ENCODE peak calls at places on chromosomes 6 and 20, in six cellular contexts. One of them, this sample, is unnamed.

GRCh38 chr6:151087861-151088598 is 151.7 kb upstream of the AKAP12 start:
- DNase-seq in psoas muscle: peak
- DNase-seq in central memory CD4-positive, alpha-beta T cell: no peak
- DNase-seq in non-pigmented ciliary epithelial cell: no peak
- DNase-seq in activated CD4-positive, CD25-positive, alpha-beta regulatory T cell treated with anti-CD3 and anti-CD28 coated beads, Interleukin-2, amount 50 U/mL, for 16 hours: no peak
- DNase-seq in endothelial cell: no peak
- DNase-seq in this sample: no peak

GRCh38 chr6:56862415-56863175 is 92.3 kb upstream of the BEND6 start:
- DNase-seq in endothelial cell: no peak
- DNase-seq in activated CD4-positive, CD25-positive, alpha-beta regulatory T cell treated with anti-CD3 and anti-CD28 coated beads, Interleukin-2, amount 50 U/mL, for 16 hours: no peak
- DNase-seq in psoas muscle: no peak
- DNase-seq in central memory CD4-positive, alpha-beta T cell: no peak
- DNase-seq in non-pigmented ciliary epithelial cell: no peak
- DNase-seq in this sample: no peak

GRCh38 chr6:24666097-24666615 is 543 bp downstream of the TDP2 start:
- DNase-seq in psoas muscle: peak
- DNase-seq in activated CD4-positive, CD25-positive, alpha-beta regulatory T cell treated with anti-CD3 and anti-CD28 coated beads, Interleukin-2, amount 50 U/mL, for 16 hours: no peak
- DNase-seq in endothelial cell: peak
- DNase-seq in non-pigmented ciliary epithelial cell: no peak
- DNase-seq in central memory CD4-positive, alpha-beta T cell: no peak
- DNase-seq in this sample: no peak

GRCh38 chr6:100456178-100456880 is 8.4 kb downstream of the SIM1 start:
- DNase-seq in central memory CD4-positive, alpha-beta T cell: no peak
- DNase-seq in activated CD4-positive, CD25-positive, alpha-beta regulatory T cell treated with anti-CD3 and anti-CD28 coated beads, Interleukin-2, amount 50 U/mL, for 16 hours: no peak
- DNase-seq in psoas muscle: no peak
- DNase-seq in endothelial cell: no peak
- DNase-seq in non-pigmented ciliary epithelial cell: no peak
- DNase-seq in this sample: no peak

GRCh38 chr20:44301285-44301684 is 9.7 kb downstream of the FITM2 start:
- DNase-seq in non-pigmented ciliary epithelial cell: no peak
- DNase-seq in psoas muscle: no peak
- DNase-seq in central memory CD4-positive, alpha-beta T cell: no peak
- DNase-seq in activated CD4-positive, CD25-positive, alpha-beta regulatory T cell treated with anti-CD3 and anti-CD28 coated beads, Interleukin-2, amount 50 U/mL, for 16 hours: no peak
- DNase-seq in endothelial cell: no peak
- DNase-seq in this sample: no peak

GRCh38 chr6:29632789-29633531 is at the start of gene GABBR1:
- DNase-seq in central memory CD4-positive, alpha-beta T cell: peak
- DNase-seq in psoas muscle: peak
- DNase-seq in non-pigmented ciliary epithelial cell: no peak
- DNase-seq in activated CD4-positive, CD25-positive, alpha-beta regulatory T cell treated with anti-CD3 and anti-CD28 coated beads, Interleukin-2, amount 50 U/mL, for 16 hours: peak
- DNase-seq in endothelial cell: peak
- DNase-seq in this sample: peak

GRCh38 chr6:43749461-43749860 is 20.6 kb upstream of the VEGFA start:
- DNase-seq in non-pigmented ciliary epithelial cell: no peak
- DNase-seq in endothelial cell: no peak
- DNase-seq in activated CD4-positive, CD25-positive, alpha-beta regulatory T cell treated with anti-CD3 and anti-CD28 coated beads, Interleukin-2, amount 50 U/mL, for 16 hours: no peak
- DNase-seq in psoas muscle: no peak
- DNase-seq in central memory CD4-positive, alpha-beta T cell: no peak
- DNase-seq in this sample: no peak

GRCh38 chr6:101444717-101445116 is 51.2 kb downstream of the GRIK2 start:
- DNase-seq in central memory CD4-positive, alpha-beta T cell: no peak
- DNase-seq in non-pigmented ciliary epithelial cell: no peak
- DNase-seq in endothelial cell: no peak
- DNase-seq in activated CD4-positive, CD25-positive, alpha-beta regulatory T cell treated with anti-CD3 and anti-CD28 coated beads, Interleukin-2, amount 50 U/mL, for 16 hours: no peak
- DNase-seq in psoas muscle: no peak
- DNase-seq in this sample: no peak

GRCh38 chr6:79506251-79506650 is 31.0 kb downstream of the LCA5 start:
- DNase-seq in non-pigmented ciliary epithelial cell: no peak
- DNase-seq in activated CD4-positive, CD25-positive, alpha-beta regulatory T cell treated with anti-CD3 and anti-CD28 coated beads, Interleukin-2, amount 50 U/mL, for 16 hours: no peak
- DNase-seq in central memory CD4-positive, alpha-beta T cell: no peak
- DNase-seq in psoas muscle: no peak
- DNase-seq in endothelial cell: no peak
- DNase-seq in this sample: no peak

GRCh38 chr6:131914967-131915751 is 36.0 kb downstream of the CCN2 start:
- DNase-seq in activated CD4-positive, CD25-positive, alpha-beta regulatory T cell treated with anti-CD3 and anti-CD28 coated beads, Interleukin-2, amount 50 U/mL, for 16 hours: no peak
- DNase-seq in endothelial cell: peak
- DNase-seq in non-pigmented ciliary epithelial cell: peak
- DNase-seq in central memory CD4-positive, alpha-beta T cell: peak
- DNase-seq in psoas muscle: peak
- DNase-seq in this sample: peak

GRCh38 chr20:23320317-23320716 is 30.3 kb upstream of the NXT1 start:
- DNase-seq in non-pigmented ciliary epithelial cell: no peak
- DNase-seq in psoas muscle: no peak
- DNase-seq in central memory CD4-positive, alpha-beta T cell: no peak
- DNase-seq in activated CD4-positive, CD25-positive, alpha-beta regulatory T cell treated with anti-CD3 and anti-CD28 coated beads, Interleukin-2, amount 50 U/mL, for 16 hours: no peak
- DNase-seq in endothelial cell: no peak
- DNase-seq in this sample: no peak

GRCh38 chr6:84671188-84671587 is 93.2 kb downstream of the TBX18 start:
- DNase-seq in psoas muscle: no peak
- DNase-seq in endothelial cell: no peak
- DNase-seq in non-pigmented ciliary epithelial cell: no peak
- DNase-seq in activated CD4-positive, CD25-positive, alpha-beta regulatory T cell treated with anti-CD3 and anti-CD28 coated beads, Interleukin-2, amount 50 U/mL, for 16 hours: no peak
- DNase-seq in central memory CD4-positive, alpha-beta T cell: no peak
- DNase-seq in this sample: no peak

GRCh38 chr6:33609444-33610034 is 11.6 kb upstream of the ITPR3 start:
- DNase-seq in endothelial cell: no peak
- DNase-seq in central memory CD4-positive, alpha-beta T cell: no peak
- DNase-seq in psoas muscle: peak
- DNase-seq in non-pigmented ciliary epithelial cell: no peak
- DNase-seq in activated CD4-positive, CD25-positive, alpha-beta regulatory T cell treated with anti-CD3 and anti-CD28 coated beads, Interleukin-2, amount 50 U/mL, for 16 hours: no peak
- DNase-seq in this sample: no peak

GRCh38 chr6:165685302-165685701 is 22.3 kb upstream of the PDE10A start:
- DNase-seq in psoas muscle: no peak
- DNase-seq in central memory CD4-positive, alpha-beta T cell: no peak
- DNase-seq in non-pigmented ciliary epithelial cell: no peak
- DNase-seq in endothelial cell: no peak
- DNase-seq in activated CD4-positive, CD25-positive, alpha-beta regulatory T cell treated with anti-CD3 and anti-CD28 coated beads, Interleukin-2, amount 50 U/mL, for 16 hours: no peak
- DNase-seq in this sample: no peak